ENCODE peak calls at places on chromosomes 1 and 21, in six cellular contexts. R is esophagus muscularis mucosa, W is adrenal gland, Z is prostate gland, A is cardiac muscle cell, K is lower lobe of right lung. C is an unnamed sample.

GRCh38 chr1:184877992-184878391 is 96.3 kb downstream of the NIBAN1 start:
- DNase-seq in R (no peak), W (no peak), Z (no peak), A (no peak), K (no peak), C (no peak)

GRCh38 chr1:91682882-91683597 is 182.4 kb downstream of the CDC7 start:
- DNase-seq in R (peak), W (no peak), Z (no peak), A (no peak), K (no peak), C (no peak)

GRCh38 chr1:182113879-182114626 is 52.5 kb upstream of the ZNF648 start:
- DNase-seq in R (no peak), W (no peak), Z (no peak), A (no peak), K (no peak), C (no peak)

GRCh38 chr1:71154454-71154853 is 73.6 kb upstream of the ZRANB2 start:
- DNase-seq in R (no peak), W (no peak), Z (no peak), A (no peak), K (no peak), C (no peak)

GRCh38 chr1:190373705-190374336 is 103.8 kb downstream of the BRINP3 start:
- DNase-seq in R (no peak), W (peak), Z (no peak), A (peak), K (no peak), C (no peak)

GRCh38 chr1:198024782-198025181 is 107.6 kb downstream of the LHX9 start:
- DNase-seq in R (no peak), W (peak), Z (no peak), A (no peak), K (no peak), C (no peak)

GRCh38 chr1:227899820-227900449 is 47.8 kb downstream of the WNT9A start:
- DNase-seq in R (no peak), W (no peak), Z (no peak), A (no peak), K (peak), C (peak)

GRCh38 chr1:111878096-111878495 is 111.4 kb downstream of the KCND3 start:
- DNase-seq in R (no peak), W (no peak), Z (no peak), A (no peak), K (no peak), C (no peak)

GRCh38 chr1:8120693-8121260 is 94.7 kb upstream of the ERRFI1 start:
- DNase-seq in R (no peak), W (no peak), Z (peak), A (no peak), K (no peak), C (no peak)

GRCh38 chr1:172662464-172663109 is 3.7 kb downstream of the FASLG start:
- DNase-seq in R (peak), W (peak), Z (peak), A (no peak), K (peak), C (no peak)

GRCh38 chr1:171800342-171800741 is 18.9 kb downstream of the METTL13 start:
- DNase-seq in R (no peak), W (no peak), Z (no peak), A (no peak), K (no peak), C (no peak)

GRCh38 chr1:237048803-237049202 is 6.8 kb downstream of the RYR2 start:
- DNase-seq in R (no peak), W (no peak), Z (no peak), A (no peak), K (no peak), C (no peak)

GRCh38 chr1:234950598-234950997 is 178.0 kb downstream of the TOMM20 start:
- DNase-seq in R (no peak), W (no peak), Z (no peak), A (no peak), K (no peak), C (no peak)

GRCh38 chr1:111904478-111905218 is 84.8 kb downstream of the KCND3 start:
- DNase-seq in R (no peak), W (no peak), Z (no peak), A (peak), K (no peak), C (no peak)

GRCh38 chr1:66292944-66293343 is 241.0 kb upstream of the SGIP1 start:
- DNase-seq in R (no peak), W (peak), Z (no peak), A (no peak), K (no peak), C (no peak)

GRCh38 chr1:21904725-21905520 is 32.2 kb downstream of the HSPG2 start:
- DNase-seq in R (no peak), W (peak), Z (no peak), A (no peak), K (no peak), C (peak)

GRCh38 chr21:37364722-37365121 is 1.9 kb upstream of the DYRK1A start:
- DNase-seq in R (no peak), W (no peak), Z (no peak), A (no peak), K (no peak), C (no peak)

GRCh38 chr21:45040114-45040715 is 34.2 kb upstream of the ADARB1 start:
- DNase-seq in R (no peak), W (no peak), Z (no peak), A (no peak), K (no peak), C (no peak)

GRCh38 chr1:160226623-160227022 is 21.4 kb downstream of the PEA15 start:
- DNase-seq in R (no peak), W (no peak), Z (no peak), A (no peak), K (no peak), C (no peak)

GRCh38 chr1:201376464-201377374 is 761 bp downstream of the TNNT2 start:
- DNase-seq in R (no peak), W (peak), Z (no peak), A (peak), K (no peak), C (no peak)

GRCh38 chr1:103461171-103462105 is 64.1 kb upstream of the RNPC3 start:
- DNase-seq in R (no peak), W (no peak), Z (no peak), A (peak), K (no peak), C (no peak)
- TF ChIP-seq CTCF in R (peak), W (peak), Z (no peak), A (peak), K (peak), C (peak)

DNA sequence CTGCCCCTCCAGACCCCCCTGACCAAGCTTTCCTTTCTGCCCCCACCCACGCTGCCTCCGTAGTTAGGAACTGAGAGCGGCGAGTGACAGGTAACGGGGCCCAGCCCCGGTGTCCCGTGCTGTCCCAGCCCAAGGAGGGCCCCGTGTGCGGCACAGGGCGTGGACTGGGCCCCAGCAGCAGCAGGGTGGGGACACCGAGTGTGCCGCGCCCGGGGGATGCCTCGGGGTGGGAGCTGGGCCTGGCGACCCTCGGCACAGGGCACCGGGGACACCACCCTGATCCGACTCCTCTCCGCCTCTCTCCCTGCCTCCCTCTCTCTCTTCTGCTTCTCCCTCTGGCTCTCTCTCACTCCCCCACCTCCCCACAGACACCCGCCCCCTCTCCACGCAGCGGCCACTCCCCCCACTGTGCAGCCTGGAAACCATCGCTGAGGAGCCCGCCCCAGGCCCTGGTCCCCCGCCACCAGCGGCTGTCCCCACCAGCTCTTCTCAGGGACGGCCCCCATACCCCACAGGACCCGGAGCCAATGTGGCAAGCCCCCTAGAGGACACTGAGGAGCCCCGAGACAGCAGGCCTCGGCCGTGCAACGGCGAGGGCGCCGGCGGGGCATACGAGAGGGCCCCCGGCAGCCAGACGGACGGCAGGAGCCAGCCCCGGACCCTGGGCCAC is 22.7 kb downstream of the PANK4 start:
- DNase-seq in R (no peak), W (no peak), Z (no peak), A (no peak), K (no peak), C (no peak)
- TF ChIP-seq CTCF in R (no peak), W (no peak), Z (no peak), A (no peak), K (no peak), C (no peak)

DNA sequence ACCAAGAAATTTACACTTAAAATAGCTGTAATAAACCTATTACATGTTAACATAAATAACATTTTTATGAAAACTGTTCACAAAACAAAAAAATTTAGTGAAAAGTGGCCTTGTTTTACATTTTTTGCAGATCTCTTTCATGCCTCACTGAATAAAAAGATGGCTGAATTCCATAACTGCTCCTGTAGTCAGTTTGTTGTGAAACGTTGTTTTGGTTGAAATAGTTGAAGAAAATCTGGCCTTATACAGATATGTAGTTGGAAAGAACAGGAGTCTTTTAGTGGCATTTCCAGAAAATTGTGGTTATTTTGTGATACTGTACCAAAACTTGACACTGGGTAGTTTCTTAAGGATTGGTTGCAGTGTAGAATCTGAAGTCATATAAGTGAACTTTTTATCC is 18.1 kb downstream of the ITSN1 start:
- DNase-seq in R (no peak), W (no peak), Z (no peak), A (no peak), K (no peak), C (no peak)
- TF ChIP-seq CTCF in R (no peak), W (no peak), Z (no peak), A (no peak), K (no peak), C (no peak)

GRCh38 chr1:34696230-34696629 is 58.6 kb upstream of the GJB5 start:
- DNase-seq in R (no peak), W (peak), Z (no peak), A (no peak), K (no peak), C (peak)
- TF ChIP-seq CTCF in R (no peak), W (peak), Z (no peak), A (no peak), K (no peak), C (no peak)

GRCh38 chr1:191993549-191993948 is 164.7 kb upstream of the RGS18 start:
- DNase-seq in R (no peak), W (no peak), Z (no peak), A (peak), K (no peak), C (no peak)
- TF ChIP-seq CTCF in R (no peak), W (no peak), Z (no peak), A (peak), K (no peak), C (peak)

GRCh38 chr1:110283677-110284076 is 55.5 kb upstream of the RBM15 start:
- DNase-seq in R (no peak), W (no peak), Z (no peak), A (no peak), K (no peak), C (no peak)

GRCh38 chr1:110281363-110282290 is 57.5 kb upstream of the RBM15 start:
- DNase-seq in R (no peak), W (no peak), Z (no peak), A (no peak), K (no peak), C (no peak)

GRCh38 chr1:110280804-110281203 is 58.4 kb upstream of the RBM15 start:
- DNase-seq in R (no peak), W (no peak), Z (no peak), A (no peak), K (no peak), C (no peak)

GRCh38 chr1:110282395-110282794 is 56.8 kb upstream of the RBM15 start:
- DNase-seq in R (no peak), W (no peak), Z (no peak), A (no peak), K (no peak), C (no peak)

DNA sequence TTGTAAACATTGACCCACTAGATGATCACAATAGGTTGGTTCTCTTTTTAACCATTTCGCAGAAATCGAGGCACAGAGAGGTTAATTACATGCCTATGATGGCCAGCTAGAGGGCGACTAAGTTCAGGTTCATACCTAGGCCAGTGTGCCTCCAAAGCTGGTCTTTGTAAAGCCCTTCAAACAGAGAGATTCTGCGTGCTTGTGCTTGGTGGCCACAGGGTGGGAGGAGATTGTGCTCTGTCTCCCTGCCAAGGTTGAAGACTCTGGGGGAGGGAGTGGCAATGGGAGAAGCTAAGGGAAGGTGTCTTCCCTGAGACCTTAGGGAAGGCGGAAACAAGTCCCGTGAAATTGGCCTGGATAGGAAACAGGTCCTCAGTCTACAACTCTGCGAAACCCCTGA is 59.1 kb upstream of the RBM15 start:
- DNase-seq in R (no peak), W (no peak), Z (no peak), A (no peak), K (no peak), C (no peak)
- TF ChIP-seq CTCF in R (no peak), W (no peak), Z (no peak), A (no peak), K (no peak), C (no peak)

GRCh38 chr21:42465008-42465878 is 30.8 kb downstream of the RSPH1 start:
- DNase-seq in R (no peak), W (no peak), Z (no peak), A (no peak), K (no peak), C (no peak)

GRCh38 chr21:42469272-42469671 is 26.8 kb downstream of the RSPH1 start:
- DNase-seq in R (no peak), W (no peak), Z (no peak), A (no peak), K (no peak), C (no peak)

GRCh38 chr21:42468511-42469131 is 27.4 kb downstream of the RSPH1 start:
- DNase-seq in R (no peak), W (no peak), Z (peak), A (no peak), K (no peak), C (no peak)

GRCh38 chr21:42467613-42467983 is 28.4 kb downstream of the RSPH1 start:
- DNase-seq in R (no peak), W (no peak), Z (no peak), A (no peak), K (no peak), C (no peak)

DNA sequence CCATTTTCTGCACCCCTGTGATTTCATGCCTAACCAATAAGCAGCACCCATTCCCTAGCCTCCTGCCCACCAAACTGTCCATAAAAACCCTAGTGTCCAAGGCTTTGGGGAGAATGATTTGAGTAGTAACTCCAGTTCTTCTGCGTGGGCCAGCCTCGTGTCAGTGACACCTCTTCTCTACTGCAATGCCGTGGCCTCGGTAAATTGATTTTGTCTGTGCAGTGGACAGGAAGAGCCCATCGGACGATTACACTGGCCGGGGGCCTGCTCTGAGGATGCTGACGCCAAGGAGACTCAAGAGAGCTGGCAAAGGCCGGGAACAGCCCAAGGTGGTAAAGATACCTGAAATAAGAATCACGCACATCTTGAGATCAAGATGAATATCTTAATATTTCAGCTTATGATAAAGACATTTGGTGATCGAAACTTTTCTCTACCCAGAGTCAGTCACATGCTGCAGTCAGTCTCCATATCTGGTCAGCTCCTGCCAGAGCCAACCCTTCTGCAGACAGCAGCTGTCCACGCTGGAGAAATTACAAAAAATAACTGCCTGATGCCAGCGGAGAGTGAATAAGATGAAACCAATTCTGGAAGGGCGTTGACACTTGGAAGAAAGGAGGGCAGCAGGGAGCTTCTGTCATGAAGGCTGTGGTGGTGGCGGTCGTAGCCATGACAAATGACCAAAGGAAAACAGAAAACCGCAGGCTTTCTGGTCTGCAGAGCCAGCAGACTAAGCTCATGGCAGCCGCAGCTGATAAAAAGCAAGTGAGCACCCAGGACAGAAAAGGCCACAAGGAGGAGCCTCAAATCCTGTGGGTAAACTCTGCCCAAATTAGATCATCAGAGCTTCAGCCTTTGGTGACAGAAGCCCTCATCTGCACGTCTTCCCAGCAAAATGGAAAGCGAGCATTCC is 29.1 kb downstream of the RSPH1 start:
- DNase-seq in R (no peak), W (peak), Z (peak), A (peak), K (no peak), C (no peak)
- TF ChIP-seq CTCF in R (peak), W (peak), Z (no peak), A (peak), K (peak), C (no peak)

DNA sequence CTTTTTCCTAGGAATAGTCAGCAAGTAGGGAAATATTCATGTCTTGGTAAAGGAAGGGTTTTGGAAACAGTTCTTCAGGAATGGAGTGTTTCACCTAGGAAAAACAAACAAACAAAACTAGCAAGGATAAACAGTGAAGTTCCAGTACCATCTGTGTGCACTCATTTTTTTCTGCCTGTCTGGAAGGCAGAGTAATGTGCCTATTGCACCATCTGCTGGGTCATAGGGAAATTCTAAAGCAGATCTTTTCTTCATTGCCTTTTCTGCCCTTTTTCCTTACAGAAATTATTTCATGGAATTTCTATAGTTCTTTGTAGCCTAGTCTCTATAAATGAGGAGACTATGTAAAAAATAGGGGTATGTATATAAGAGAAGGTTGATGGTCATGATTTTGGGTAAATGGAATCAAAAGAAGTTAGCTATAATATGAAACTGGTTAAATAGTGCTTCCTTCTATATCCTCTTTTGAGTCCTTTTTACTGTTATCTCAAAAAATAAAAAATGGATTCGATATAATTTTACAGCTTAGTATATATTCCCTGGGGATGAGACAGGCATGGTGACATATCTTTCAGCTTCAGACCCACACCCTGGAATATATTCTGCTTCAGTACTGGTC is 3.4 kb upstream of the HRNR start:
- DNase-seq in R (no peak), W (no peak), Z (no peak), A (no peak), K (no peak), C (no peak)
- TF ChIP-seq CTCF in R (no peak), W (no peak), Z (no peak), A (no peak), K (no peak), C (no peak)

GRCh38 chr1:94925561-94926364 is 1.1 kb downstream of the CNN3 start:
- DNase-seq in R (peak), W (peak), Z (peak), A (peak), K (peak), C (peak)
- TF ChIP-seq CTCF in R (no peak), W (no peak), Z (no peak), A (no peak), K (no peak), C (no peak)

DNA sequence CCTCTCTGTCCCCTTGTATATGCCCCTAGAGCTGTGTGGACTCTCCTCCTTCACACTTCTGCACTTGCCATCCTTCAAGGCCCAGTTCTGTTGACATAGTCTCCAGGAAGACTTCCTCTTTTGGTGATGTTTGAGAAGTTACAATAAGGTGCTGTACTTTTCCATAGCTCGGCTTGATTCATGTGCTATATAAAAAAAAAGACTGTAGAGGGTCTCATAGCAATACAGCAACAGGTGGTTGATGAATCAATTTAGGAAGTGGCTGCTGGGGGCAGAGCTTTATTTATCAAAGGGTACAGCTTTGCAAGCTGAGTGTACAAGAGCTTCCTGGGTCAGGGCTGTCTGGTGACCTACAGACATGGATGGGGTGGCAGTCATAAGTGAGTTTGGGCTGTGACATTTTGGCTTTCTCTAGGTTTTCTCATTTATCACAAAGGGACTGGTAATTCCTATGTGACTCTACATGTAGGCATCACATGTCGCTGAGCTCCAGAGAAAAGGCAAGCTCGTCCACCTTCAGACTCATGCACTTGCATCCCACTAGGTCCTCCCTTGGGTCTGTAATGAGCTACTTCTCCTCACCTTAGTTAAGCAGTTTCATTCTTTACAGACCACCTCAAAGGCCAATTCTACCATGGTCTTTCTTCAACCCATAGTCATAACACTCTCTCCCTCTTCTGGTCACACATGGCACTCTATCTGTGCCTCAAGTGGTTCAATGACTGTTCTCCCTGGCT is 102.5 kb downstream of the RUNX1 start:
- DNase-seq in R (no peak), W (no peak), Z (no peak), A (no peak), K (no peak), C (no peak)
- TF ChIP-seq CTCF in R (no peak), W (no peak), Z (no peak), A (no peak), K (no peak), C (peak)

C was measured in osteocyte.